ENCODE peak calls at places on chromosomes 4 and X, in seven cellular contexts. T is GM10248; X is GM12865; B is CD8-positive, alpha-beta T cell; O is foreskin fibroblast; G is A549; D is cardiac fibroblast. H is an unnamed sample.
A peak's percentile ranks its signal among the peaks of the same experiment; 100 is the strongest.

GRCh38 chr4:143241892-143242291 is 57.2 kb downstream of the USP38 start:
- DNase-seq in G (peak; percentile 23), D (peak; percentile 19), T (no peak), O (no peak), X (peak; percentile 7), B (no peak), H (no peak)

GRCh38 chrX:44580466-44580865 is 37.8 kb upstream of the FUNDC1 start:
- DNase-seq in T (no peak), D (peak; percentile 17), G (peak; percentile 62), O (peak; percentile 33), B (no peak), X (no peak), H (no peak)

GRCh38 chr4:137707626-137708025 is 175.3 kb upstream of the PCDH18 start:
- DNase-seq in D (peak; percentile 54), X (no peak), T (no peak), O (peak; percentile 78), G (no peak), B (no peak), H (no peak)

GRCh38 chrX:153818571-153819397 is 11.6 kb downstream of the PDZD4 start:
- DNase-seq in D (no peak), B (peak; percentile 44), T (no peak), O (peak; percentile 35), G (no peak), X (no peak), H (peak; percentile 54)

GRCh38 chr4:61462451-61463326 is 262.6 kb downstream of the ADGRL3 start:
- DNase-seq in B (no peak), O (peak; percentile 64), T (no peak), G (peak; percentile 61), X (no peak), D (peak; percentile 70), H (no peak)

GRCh38 chr4:94550352-94550751 is 98.6 kb downstream of the PDLIM5 start:
- DNase-seq in B (no peak), G (no peak), O (no peak), X (no peak), T (no peak), D (no peak), H (no peak)

GRCh38 chr4:6534050-6534449 is 40.9 kb upstream of the MAN2B2 start:
- DNase-seq in D (no peak), G (no peak), O (no peak), X (no peak), B (no peak), T (no peak), H (no peak)

GRCh38 chrX:44954562-44954961 is 81.6 kb downstream of the KDM6A start:
- DNase-seq in T (no peak), X (no peak), B (no peak), G (no peak), O (no peak), D (no peak), H (no peak)

GRCh38 chr4:151888367-151888866 is 127.6 kb upstream of the GATB start:
- DNase-seq in X (peak; percentile 63), G (no peak), O (no peak), D (no peak), B (no peak), T (peak; percentile 22), H (no peak)

GRCh38 chrX:113522814-113523213 is 682.2 kb upstream of the AMOT start:
- DNase-seq in D (peak; percentile 30), T (peak; percentile 17), X (peak; percentile 46), B (no peak), G (no peak), O (no peak), H (no peak)

GRCh38 chr4:36758312-36758690 is 476.9 kb downstream of the DTHD1 start:
- DNase-seq in O (no peak), D (no peak), B (no peak), G (no peak), T (no peak), X (no peak), H (no peak)

GRCh38 chr4:74157116-74157742 is 689 bp upstream of the MTHFD2L start:
- DNase-seq in G (peak; percentile 6), B (no peak), O (peak; percentile 64), X (no peak), T (no peak), D (peak; percentile 69), H (no peak)

GRCh38 chr4:128416921-128417320 is 129.3 kb upstream of the PGRMC2 start:
- DNase-seq in B (no peak), D (peak; percentile 52), G (no peak), T (no peak), O (peak; percentile 38), X (no peak), H (no peak)

GRCh38 chrX:101210630-101211029 is 9.0 kb upstream of the DRP2 start:
- DNase-seq in X (no peak), T (no peak), D (no peak), B (no peak), G (no peak), O (no peak), H (no peak)

GRCh38 chr4:55038176-55038890 is 87.1 kb downstream of the KDR start:
- DNase-seq in D (peak; percentile 83), B (no peak), G (no peak), T (no peak), X (no peak), O (peak; percentile 70), H (no peak)

GRCh38 chr4:99811850-99812249 is 4.8 kb upstream of the DAPP1 start:
- DNase-seq in G (peak; percentile 21), T (peak; percentile 22), O (peak; percentile 47), B (peak; percentile 20), X (peak; percentile 71), D (peak; percentile 29), H (no peak)

GRCh38 chr4:19879330-19879729 is 372.4 kb upstream of the SLIT2 start:
- DNase-seq in T (no peak), X (no peak), D (no peak), O (peak; percentile 2), B (no peak), G (no peak), H (no peak)

GRCh38 chrX:63417649-63418048 is 66.5 kb upstream of the SPIN4 start:
- DNase-seq in G (no peak), B (no peak), O (no peak), T (no peak), D (no peak), X (no peak), H (no peak)

GRCh38 chr4:169823685-169824084 is 65.9 kb upstream of the HPF1 start:
- DNase-seq in G (peak; percentile 27), B (no peak), X (peak; percentile 33), T (peak; percentile 31), D (peak; percentile 61), O (peak; percentile 65), H (peak; percentile 46)

GRCh38 chr4:94577136-94577535 is 125.4 kb downstream of the PDLIM5 start:
- DNase-seq in X (no peak), O (peak; percentile 54), B (no peak), G (no peak), T (no peak), D (peak; percentile 88), H (no peak)

GRCh38 chr4:6227412-6228157 is 27.2 kb upstream of the JAKMIP1 start:
- DNase-seq in X (no peak), O (no peak), G (no peak), T (no peak), B (no peak), D (no peak), H (no peak)

GRCh38 chr4:38082424-38083374 is 122.5 kb downstream of the PTTG2 start:
- DNase-seq in O (peak; percentile 94), D (peak; percentile 60), G (no peak), X (no peak), B (no peak), T (no peak), H (no peak)

GRCh38 chr4:56821394-56822263 is at the start of gene SPINK2:
- DNase-seq in T (peak; percentile 48), G (peak; percentile 22), O (peak; percentile 8), B (peak; percentile 61), D (no peak), X (peak; percentile 24), H (peak; percentile 16)

GRCh38 chr4:3366893-3367775 is 74.3 kb downstream of the RGS12 start:
- DNase-seq in G (no peak), X (no peak), D (no peak), T (no peak), B (no peak), O (peak; percentile 24), H (no peak)

GRCh38 chrX:70769659-70770232 is 138.8 kb downstream of the TEX11 start:
- DNase-seq in O (peak; percentile 8), G (peak; percentile 2), X (no peak), T (peak; percentile 10), B (no peak), D (peak; percentile 1), H (no peak)
- TF ChIP-seq CTCF in O (no peak), G (peak; percentile 47), X (no peak), T (peak; percentile 7), B (peak; percentile 69), D (peak; percentile 24), H (peak; percentile 70)

GRCh38 chrX:131789664-131790063 is 233.4 kb upstream of the STK26 start:
- DNase-seq in B (no peak), G (no peak), D (no peak), X (peak; percentile 32), O (no peak), T (peak; percentile 18), H (no peak)

GRCh38 chrX:131795442-131796229 is 227.5 kb upstream of the STK26 start:
- DNase-seq in O (no peak), B (no peak), G (no peak), X (no peak), T (no peak), D (no peak), H (no peak)

GRCh38 chrX:131791608-131792355 is 231.3 kb upstream of the STK26 start:
- DNase-seq in B (no peak), O (no peak), T (no peak), G (no peak), X (no peak), D (no peak), H (no peak)

GRCh38 chrX:131792789-131793462 is 230.2 kb upstream of the STK26 start:
- DNase-seq in G (peak; percentile 95), X (peak; percentile 65), O (peak; percentile 49), T (no peak), D (no peak), B (no peak), H (no peak)

GRCh38 chrX:131792356-131792749 is 230.7 kb upstream of the STK26 start:
- DNase-seq in G (peak; percentile 96), X (peak; percentile 47), D (no peak), O (peak; percentile 12), T (peak; percentile 21), B (no peak), H (no peak)
- TF ChIP-seq CTCF in G (peak; percentile 45), X (no peak), D (no peak), O (no peak), T (no peak), B (no peak), H (no peak)

GRCh38 chr4:78672441-78672815 is 103.7 kb upstream of the BMP2K start:
- DNase-seq in T (no peak), O (no peak), B (no peak), X (no peak), D (no peak), G (no peak), H (no peak)
- TF ChIP-seq CTCF in T (no peak), O (no peak), B (no peak), X (no peak), D (no peak), G (no peak), H (no peak)

GRCh38 chr4:114659386-114660008 is 60.9 kb downstream of the UGT8 start:
- DNase-seq in O (peak; percentile 81), B (peak; percentile 1), X (peak; percentile 86), G (peak; percentile 66), T (peak; percentile 53), D (peak; percentile 71), H (peak; percentile 48)
- TF ChIP-seq CTCF in O (peak; percentile 94), B (no peak), X (peak; percentile 86), G (peak; percentile 60), T (peak; percentile 91), D (peak; percentile 84), H (peak; percentile 91)